ENCODE peak calls at places on chromosomes 16 and 17, in five cellular contexts. M is progenitor cell of endocrine pancreas, B is fibroblast of lung, W is Caco-2, U is lower leg skin. Y is an unnamed sample.

GRCh38 chr16:57590654-57591085 is 37.8 kb upstream of the ADGRG1 start:
- DNase-seq in B (peak), U (no peak), M (no peak), W (no peak), Y (no peak)

GRCh38 chr17:6674586-6674985 is 23.0 kb downstream of the C17orf100 start:
- DNase-seq in W (no peak), B (no peak), M (no peak), U (no peak), Y (no peak)

GRCh38 chr17:3983945-3984484 is 19.8 kb upstream of the ATP2A3 start:
- DNase-seq in B (peak), U (no peak), M (no peak), W (no peak), Y (no peak)

GRCh38 chr17:76121932-76122383 is 18.4 kb upstream of the EXOC7 start:
- DNase-seq in W (no peak), U (no peak), M (no peak), B (peak), Y (no peak)

GRCh38 chr17:43945074-43945824 is 3.0 kb upstream of the PPY start:
- DNase-seq in U (no peak), W (no peak), M (no peak), B (peak), Y (no peak)

GRCh38 chr16:12228607-12229499 is 252.3 kb downstream of the SNX29 start:
- DNase-seq in W (peak), U (peak), M (peak), B (peak), Y (peak)

GRCh38 chr17:35148144-35148543 is 527 bp downstream of the UNC45B start:
- DNase-seq in U (no peak), B (no peak), W (no peak), M (no peak), Y (no peak)

GRCh38 chr17:39769974-39770587 is 32.3 kb downstream of the GRB7 start:
- DNase-seq in B (peak), M (no peak), W (no peak), U (peak), Y (no peak)

GRCh38 chr16:503150-504071 is 24.1 kb upstream of the CAPN15 start:
- DNase-seq in B (no peak), U (no peak), M (no peak), W (no peak), Y (no peak)

GRCh38 chr17:64063088-64063487 is 42.7 kb upstream of the ICAM2 start:
- DNase-seq in W (no peak), U (no peak), B (no peak), M (no peak), Y (no peak)

GRCh38 chr17:64061157-64061898 is 40.9 kb upstream of the ICAM2 start:
- DNase-seq in B (peak), U (no peak), W (no peak), M (no peak), Y (no peak)

GRCh38 chr17:64064331-64064730 is 43.9 kb upstream of the ICAM2 start:
- DNase-seq in B (peak), U (no peak), M (no peak), W (no peak), Y (no peak)

GRCh38 chr17:64066709-64067108 is 46.3 kb upstream of the ICAM2 start:
- DNase-seq in W (no peak), M (no peak), U (no peak), B (no peak), Y (no peak)

DNA sequence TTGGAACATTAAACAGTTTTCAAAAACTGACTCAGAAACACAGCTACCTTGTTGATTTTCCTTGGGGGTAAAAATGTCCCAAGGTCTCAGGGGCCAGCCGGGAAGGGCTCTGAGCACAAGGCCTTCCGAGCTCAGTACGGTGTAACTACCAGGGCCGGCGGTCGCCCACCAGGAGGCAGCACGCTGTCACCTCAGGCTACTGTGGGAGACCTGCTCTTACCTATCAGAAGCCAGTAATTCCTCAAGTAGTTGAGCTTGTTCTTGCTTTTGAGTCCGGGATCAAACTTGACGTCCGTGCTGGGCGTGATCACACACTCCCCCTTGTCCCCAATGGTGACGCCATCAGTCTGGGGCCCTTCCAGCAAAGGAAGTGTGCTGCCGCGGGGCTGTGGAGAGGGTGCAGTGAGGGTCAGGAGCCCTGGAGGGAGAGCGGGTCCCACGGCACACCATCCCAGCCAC is 43.4 kb upstream of the ICAM2 start:
- DNase-seq in B (peak), M (peak), U (no peak), W (peak), Y (peak)
- TF ChIP-seq CTCF in B (no peak), M (peak), U (no peak), W (peak), Y (peak)

GRCh38 chr16:89701425-89702406 is at the start of gene SPATA2L:
- DNase-seq in M (peak), W (peak), B (peak), U (peak), Y (peak)
- TF ChIP-seq CTCF in M (peak), W (peak), B (no peak), U (no peak), Y (no peak)

GRCh38 chr17:62998665-62999393 is 32.8 kb downstream of the TANC2 start:
- DNase-seq in W (no peak), M (no peak), B (peak), U (no peak), Y (no peak)

GRCh38 chr17:62994931-62995330 is 28.9 kb downstream of the TANC2 start:
- DNase-seq in W (no peak), U (no peak), B (no peak), M (no peak), Y (no peak)

GRCh38 chr17:62996221-62996620 is 30.2 kb downstream of the TANC2 start:
- DNase-seq in M (no peak), W (no peak), U (no peak), B (no peak), Y (no peak)

DNA sequence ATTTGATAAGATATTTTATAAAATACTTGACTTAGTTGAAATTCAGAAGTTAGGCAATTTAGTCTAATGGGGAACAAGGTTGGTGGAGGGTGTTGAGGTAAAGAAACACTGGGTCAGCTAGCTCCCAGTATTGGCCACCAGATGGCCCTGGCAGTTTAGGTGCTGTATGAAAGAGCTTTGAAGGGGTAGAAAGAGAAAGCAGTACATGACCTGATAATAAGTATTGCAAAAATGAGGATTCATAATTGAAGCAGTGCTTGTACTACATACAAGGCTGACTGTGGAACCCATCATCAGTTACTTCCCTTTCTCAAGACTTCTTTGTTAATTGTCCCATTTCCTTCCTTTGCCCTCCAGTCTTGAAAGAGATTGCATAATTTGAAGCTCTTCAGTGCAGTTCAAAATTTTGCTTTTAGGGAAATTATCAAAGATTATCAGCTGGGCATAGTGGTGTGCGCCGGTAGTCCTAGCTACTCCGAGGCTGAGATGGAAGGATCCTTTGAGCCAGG is 29.4 kb downstream of the TANC2 start:
- DNase-seq in U (no peak), W (peak), M (no peak), B (peak), Y (no peak)
- TF ChIP-seq CTCF in U (no peak), W (peak), M (peak), B (peak), Y (no peak)

GRCh38 chr17:10638151-10638550 is 19.0 kb downstream of the MYH3 start:
- DNase-seq in W (no peak), B (no peak), M (no peak), U (no peak), Y (no peak)

GRCh38 chr17:10631048-10631700 is 25.9 kb downstream of the MYH3 start:
- DNase-seq in B (no peak), M (peak), W (peak), U (no peak), Y (no peak)

GRCh38 chr17:10633738-10634379 is 23.2 kb downstream of the MYH3 start:
- DNase-seq in U (no peak), W (no peak), M (no peak), B (no peak), Y (no peak)

GRCh38 chr17:10631701-10632100 is 25.4 kb downstream of the MYH3 start:
- DNase-seq in B (no peak), U (no peak), W (no peak), M (no peak), Y (no peak)

GRCh38 chr17:10635290-10635689 is 21.8 kb downstream of the MYH3 start:
- DNase-seq in U (no peak), M (no peak), W (no peak), B (no peak), Y (no peak)
- TF ChIP-seq CTCF in U (no peak), M (no peak), W (no peak), B (no peak), Y (no peak)